ENCODE peak calls at places on chromosomes 11 and 22, in six cellular contexts. A is kidney, L is dorsolateral prefrontal cortex, K is lower lobe of right lung, V is HL-60, S is GM23248. B is an unnamed sample.

GRCh38 chr11:34830648-34831047 is 85.5 kb downstream of the APIP start:
- DNase-seq in A (no peak), L (peak; percentile 31), K (no peak), V (no peak), S (peak; percentile 7), B (no peak)

GRCh38 chr11:61352038-61352437 is 9.6 kb downstream of the CYB561A3 start:
- DNase-seq in A (no peak), L (no peak), K (no peak), V (no peak), S (no peak), B (no peak)

GRCh38 chr11:17263803-17264202 is 12.7 kb upstream of the NUCB2 start:
- DNase-seq in A (no peak), L (no peak), K (no peak), V (no peak), S (peak; percentile 76), B (no peak)

GRCh38 chr11:83725718-83726117 is 439.6 kb upstream of the CCDC90B start:
- DNase-seq in A (no peak), L (no peak), K (no peak), V (no peak), S (no peak), B (no peak)

GRCh38 chr11:64870176-64870892 is 8.1 kb downstream of the EHD1 start:
- DNase-seq in A (no peak), L (no peak), K (no peak), V (peak; percentile 79), S (peak; percentile 84), B (no peak)

GRCh38 chr11:107478922-107479321 is 21.3 kb upstream of the CWF19L2 start:
- DNase-seq in A (no peak), L (no peak), K (no peak), V (no peak), S (no peak), B (no peak)

GRCh38 chr11:68037481-68038225 is 1.2 kb upstream of the TCIRG1 start:
- DNase-seq in A (no peak), L (no peak), K (peak; percentile 43), V (peak; percentile 39), S (no peak), B (no peak)

GRCh38 chr22:49021926-49022815 is 805.5 kb downstream of the BRD1 start:
- DNase-seq in A (peak; percentile 59), L (no peak), K (peak; percentile 35), V (no peak), S (no peak), B (peak; percentile 38)

GRCh38 chr22:24159650-24160049 is 21.6 kb upstream of the SUSD2 start:
- DNase-seq in A (no peak), L (no peak), K (no peak), V (peak; percentile 42), S (no peak), B (no peak)

GRCh38 chr11:3132831-3133455 is 32.2 kb downstream of the OSBPL5 start:
- DNase-seq in A (peak; percentile 54), L (no peak), K (no peak), V (no peak), S (no peak), B (no peak)

GRCh38 chr11:17798253-17798652 is 63.7 kb downstream of the KCNC1 start:
- DNase-seq in A (no peak), L (no peak), K (no peak), V (no peak), S (no peak), B (no peak)

GRCh38 chr11:36376888-36377758 is 81.0 kb downstream of the PRR5L start:
- DNase-seq in A (peak; percentile 84), L (no peak), K (peak; percentile 69), V (peak; percentile 37), S (peak; percentile 81), B (peak; percentile 2)

GRCh38 chr11:96263361-96263763 is 79.6 kb downstream of the MAML2 start:
- DNase-seq in A (no peak), L (no peak), K (no peak), V (no peak), S (peak; percentile 93), B (no peak)

GRCh38 chr11:14969922-14970323 is 2.2 kb downstream of the CALCA start:
- DNase-seq in A (no peak), L (no peak), K (no peak), V (peak; percentile 54), S (peak; percentile 51), B (no peak)

GRCh38 chr11:47864910-47865309 is 16.8 kb upstream of the NUP160 start:
- DNase-seq in A (no peak), L (no peak), K (no peak), V (no peak), S (peak; percentile 52), B (no peak)

GRCh38 chr11:20310137-20310536 is 53.4 kb upstream of the HTATIP2 start:
- DNase-seq in A (no peak), L (peak; percentile 78), K (no peak), V (no peak), S (no peak), B (no peak)

GRCh38 chr11:64357904-64358535 is 942 bp upstream of the RPS6KA4 start:
- DNase-seq in A (peak; percentile 81), L (no peak), K (no peak), V (peak; percentile 5), S (peak; percentile 37), B (no peak)

GRCh38 chr11:71488086-71488967 is 35.3 kb downstream of the NADSYN1 start:
- DNase-seq in A (no peak), L (no peak), K (no peak), V (no peak), S (no peak), B (no peak)

GRCh38 chr22:50165438-50166123 is 5.0 kb upstream of the PANX2 start:
- DNase-seq in A (no peak), L (no peak), K (no peak), V (no peak), S (no peak), B (no peak)

GRCh38 chr11:33949201-33949913 is 57.5 kb upstream of the LMO2 start:
- DNase-seq in A (no peak), L (no peak), K (no peak), V (no peak), S (no peak), B (no peak)

GRCh38 chr11:128901655-128902514 is 10.7 kb downstream of the KCNJ5 start:
- DNase-seq in A (no peak), L (no peak), K (no peak), V (no peak), S (no peak), B (no peak)

GRCh38 chr11:112412383-112412782 is 151.7 kb upstream of the PLET1 start:
- DNase-seq in A (no peak), L (no peak), K (no peak), V (no peak), S (no peak), B (no peak)

GRCh38 chr22:21455334-21456089 is 11.7 kb upstream of the TMEM191C start:
- DNase-seq in A (peak; percentile 48), L (peak; percentile 17), K (peak; percentile 24), V (peak; percentile 0), S (no peak), B (no peak)

GRCh38 chr11:19670030-19670761 is 42.4 kb upstream of the NAV2 start:
- DNase-seq in A (no peak), L (no peak), K (no peak), V (no peak), S (peak; percentile 89), B (no peak)

GRCh38 chr11:76669901-76670474 is 559 bp downstream of the LRRC32 start:
- DNase-seq in A (peak; percentile 88), L (no peak), K (peak; percentile 41), V (no peak), S (peak; percentile 78), B (no peak)

GRCh38 chr11:66834539-66834845 is 8.7 kb upstream of the RCE1 start:
- DNase-seq in A (no peak), L (no peak), K (no peak), V (no peak), S (no peak), B (no peak)

GRCh38 chr11:95593101-95593500 is 196.5 kb downstream of the FAM76B start:
- DNase-seq in A (no peak), L (peak; percentile 38), K (no peak), V (no peak), S (peak; percentile 40), B (no peak)

DNA sequence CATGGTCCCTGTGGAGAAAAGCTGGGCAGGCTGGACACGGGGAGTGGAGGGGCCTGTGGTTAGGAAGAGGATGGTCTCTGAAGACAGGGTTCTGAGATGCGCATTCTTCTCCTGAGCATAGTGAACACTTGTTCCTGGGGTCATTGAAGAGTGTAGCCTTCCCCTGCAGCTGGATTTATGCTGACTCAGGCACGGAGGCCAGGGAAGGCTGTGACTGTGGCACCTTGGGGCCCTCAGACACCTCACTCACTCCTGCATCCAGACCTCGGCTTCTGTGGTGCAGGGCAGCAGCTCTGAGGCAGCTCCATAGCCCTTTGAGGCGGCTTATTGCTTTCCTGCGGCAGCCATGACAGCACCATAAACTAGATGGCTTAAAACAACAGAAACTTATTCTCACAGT is 8.2 kb downstream of the TSPAN18 start:
- DNase-seq in A (no peak), L (no peak), K (no peak), V (no peak), S (no peak), B (no peak)
- H3K27ac ChIP-seq in A (no peak overlapping the region), L (no peak overlapping the region), K (no peak overlapping the region), V (no peak overlapping the region), S (no peak overlapping the region), B (no peak overlapping the region)

GRCh38 chr11:62437616-62438015 is 18.8 kb downstream of the SCGB1A1 start:
- DNase-seq in A (no peak), L (no peak), K (no peak), V (no peak), S (no peak), B (no peak)
- H3K4me3 ChIP-seq in A (no peak overlapping the region), L (no peak overlapping the region), K (no peak overlapping the region), V (no peak overlapping the region), S (no peak overlapping the region), B (no peak overlapping the region)

DNA sequence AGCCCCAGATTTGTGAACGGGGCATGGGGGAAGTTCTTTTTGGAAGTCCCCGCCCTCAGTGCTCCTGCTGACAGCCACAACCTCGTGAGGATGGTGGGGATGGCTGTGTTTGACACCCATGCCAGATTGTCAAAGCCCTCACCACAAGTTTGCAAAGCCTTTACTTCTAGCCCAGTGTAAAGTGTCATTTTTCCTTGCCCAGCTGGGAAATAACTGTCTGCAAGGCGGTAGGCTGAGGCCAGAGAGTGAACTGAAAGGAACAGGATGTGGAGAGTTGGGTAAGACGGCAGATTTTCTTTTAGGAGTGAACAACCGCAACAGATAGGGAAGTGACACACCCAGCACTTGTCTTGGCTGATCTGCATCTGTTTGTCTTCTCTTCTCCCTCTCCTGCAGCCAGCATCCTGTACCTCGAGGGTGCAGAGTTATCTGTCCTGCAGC is 13.6 kb downstream of the IL17RA start:
- DNase-seq in A (no peak), L (no peak), K (peak; percentile 65), V (peak; percentile 98), S (no peak), B (peak; percentile 53)
- H3K27ac ChIP-seq in A (no peak overlapping the region), L (no peak overlapping the region), K (no peak overlapping the region), V (peak overlapping the region; percentile 45), S (no peak overlapping the region), B (no peak overlapping the region)

DNA sequence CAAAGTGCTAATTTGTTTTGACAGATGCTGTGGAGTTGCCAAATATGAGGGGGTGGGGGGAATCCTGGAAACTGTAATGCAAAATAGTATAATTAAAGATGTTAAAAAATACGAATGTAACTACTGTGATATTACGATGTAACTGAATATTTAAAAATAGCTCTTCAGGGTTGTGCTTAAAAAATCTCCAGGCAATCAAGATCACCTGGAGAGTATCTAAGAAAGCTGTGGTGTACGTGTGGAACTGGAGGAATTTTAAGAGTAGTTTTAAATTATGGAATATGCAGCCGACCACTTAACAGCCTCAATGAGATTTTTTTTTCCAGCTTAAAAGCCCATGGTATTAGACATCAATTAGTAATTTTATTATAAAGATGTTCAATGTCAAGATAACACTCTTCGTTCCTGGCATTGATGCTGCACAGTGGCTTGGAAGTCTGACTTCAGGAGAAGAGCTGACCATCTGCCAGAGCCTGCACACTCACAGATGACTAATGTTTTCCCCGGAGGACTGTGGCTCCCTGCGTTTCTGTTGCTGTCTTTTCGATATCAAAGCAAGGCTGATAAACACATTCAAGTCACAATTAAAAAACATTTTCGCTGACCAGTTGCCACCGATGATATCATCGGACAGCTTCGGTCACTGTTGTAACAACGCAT is 122.0 kb upstream of the RCN1 start:
- DNase-seq in A (no peak), L (no peak), K (no peak), V (no peak), S (peak; percentile 94), B (no peak)
- H3K4me3 ChIP-seq in A (no peak overlapping the region), L (no peak overlapping the region), K (no peak overlapping the region), V (no peak overlapping the region), S (peak overlapping the region; percentile 49), B (no peak overlapping the region)

B was measured in CD8-positive, alpha-beta memory T cell.